ENCODE peak calls at places on chromosomes 13 and 19, in seven cellular contexts. R is SK-N-SH, J is PC-3, Y is upper lobe of right lung, O is tibial artery, A is A549, C is breast epithelium. I is an unnamed sample. For H3K4me1, the result is how much of the 10 kb centered on the place peaks cover.

GRCh38 chr13:76462003-76462402 is 424.2 kb downstream of the KCTD12 start:
- DNase-seq in O (no peak), C (no peak), A (no peak), J (no peak), Y (no peak), R (no peak), I (no peak)

GRCh38 chr13:113672002-113672651 is 5.1 kb downstream of the GRK1 start:
- DNase-seq in O (no peak), A (no peak), R (no peak), C (no peak), Y (no peak), J (no peak), I (no peak)

GRCh38 chr13:90485441-90485840 is 862.0 kb upstream of the MIR17HG start:
- DNase-seq in J (peak), R (no peak), O (no peak), C (no peak), Y (no peak), A (no peak), I (no peak)

GRCh38 chr19:41695745-41696144 is 7.7 kb upstream of the CEACAM7 start:
- DNase-seq in O (no peak), R (no peak), A (no peak), Y (peak), J (no peak), C (no peak), I (no peak)

GRCh38 chr19:46133101-46133627 is 8.7 kb upstream of the IGFL3 start:
- DNase-seq in C (peak), A (no peak), R (no peak), O (no peak), Y (no peak), J (peak), I (peak)

GRCh38 chr13:104256701-104257100 is 1190.5 kb upstream of the SLC10A2 start:
- DNase-seq in O (no peak), C (no peak), A (no peak), Y (no peak), J (no peak), R (no peak), I (no peak)

GRCh38 chr19:41928754-41929535 is 696 bp upstream of the ERFL start:
- DNase-seq in O (no peak), C (no peak), R (no peak), Y (no peak), J (no peak), A (no peak), I (no peak)

GRCh38 chr13:99617474-99618255 is 116.4 kb downstream of the TM9SF2 start:
- DNase-seq in A (peak), J (peak), O (peak), R (peak), C (no peak), Y (no peak), I (no peak)

GRCh38 chr19:4687396-4687795 is 17.3 kb upstream of the MYDGF start:
- DNase-seq in A (no peak), C (no peak), R (no peak), O (no peak), J (no peak), Y (no peak), I (no peak)

GRCh38 chr19:4543444-4543843 is 3.6 kb upstream of the LRG1 start:
- DNase-seq in R (no peak), C (no peak), A (no peak), Y (no peak), J (no peak), O (no peak), I (no peak)

GRCh38 chr13:60679131-60679530 is 282.1 kb downstream of the TDRD3 start:
- DNase-seq in J (no peak), Y (no peak), R (no peak), A (no peak), C (no peak), O (no peak), I (no peak)

GRCh38 chr19:11304936-11305335 is 9.0 kb downstream of the TSPAN16 start:
- DNase-seq in J (no peak), O (no peak), A (no peak), R (no peak), C (no peak), Y (no peak), I (no peak)

GRCh38 chr13:43757266-43757665 is 29.5 kb downstream of the ENOX1 start:
- DNase-seq in O (no peak), Y (no peak), J (no peak), A (no peak), C (no peak), R (no peak), I (no peak)

GRCh38 chr13:19726611-19727010 is 56.1 kb downstream of the PSPC1 start:
- DNase-seq in R (no peak), O (no peak), Y (no peak), J (no peak), C (no peak), A (no peak), I (no peak)

GRCh38 chr19:57068921-57069697 is 50.7 kb upstream of the USP29 start:
- DNase-seq in J (peak), Y (no peak), C (no peak), A (no peak), R (peak), O (no peak), I (no peak)

GRCh38 chr13:75356426-75356825 is 125.5 kb downstream of the TBC1D4 start:
- DNase-seq in J (no peak), Y (no peak), O (no peak), C (no peak), R (no peak), A (no peak), I (no peak)

GRCh38 chr19:52785506-52785905 is 1.1 kb downstream of the ZNF600 start:
- DNase-seq in J (no peak), A (no peak), Y (peak), R (no peak), C (no peak), O (no peak), I (no peak)

GRCh38 chr13:40652588-40652940 is 13.9 kb downstream of the FOXO1 start:
- DNase-seq in R (no peak), J (no peak), C (no peak), Y (no peak), A (no peak), O (no peak), I (no peak)

GRCh38 chr13:97241761-97242160 is 19.6 kb downstream of the MBNL2 start:
- DNase-seq in C (no peak), O (no peak), Y (no peak), A (no peak), R (no peak), J (no peak), I (no peak)

GRCh38 chr19:11137542-11138384 is 17.8 kb downstream of the SPC24 start:
- DNase-seq in C (peak), J (peak), Y (peak), A (peak), R (peak), O (peak), I (no peak)

GRCh38 chr19:18424890-18425514 is 5.8 kb downstream of the SSBP4 start:
- DNase-seq in J (no peak), Y (no peak), A (no peak), R (no peak), C (no peak), O (no peak), I (no peak)
- H3K4me1 ChIP-seq in J (under half), Y (under half), A (under half), R (under half), C (under half), O (under half), I (under half)

GRCh38 chr19:7596191-7596937 is 701 bp downstream of the CAMSAP3 start:
- DNase-seq in O (no peak), A (no peak), R (peak), C (no peak), J (peak), Y (no peak), I (no peak)

GRCh38 chr19:7600721-7601120 is 5.1 kb downstream of the CAMSAP3 start:
- DNase-seq in Y (no peak), J (no peak), O (no peak), R (no peak), A (no peak), C (no peak), I (no peak)

GRCh38 chr19:7598180-7598579 is 2.5 kb downstream of the CAMSAP3 start:
- DNase-seq in R (no peak), A (no peak), Y (no peak), C (no peak), J (no peak), O (no peak), I (no peak)

GRCh38 chr19:7597689-7598088 is 2.0 kb downstream of the CAMSAP3 start:
- DNase-seq in J (peak), R (no peak), C (no peak), A (peak), Y (no peak), O (no peak), I (no peak)

GRCh38 chr19:7595466-7596133 is at the start of gene CAMSAP3:
- DNase-seq in J (peak), A (peak), R (peak), C (no peak), O (no peak), Y (peak), I (peak)
- H3K4me3 ChIP-seq in J (peak), A (peak), R (peak), C (no peak), O (peak), Y (peak), I (peak)

DNA sequence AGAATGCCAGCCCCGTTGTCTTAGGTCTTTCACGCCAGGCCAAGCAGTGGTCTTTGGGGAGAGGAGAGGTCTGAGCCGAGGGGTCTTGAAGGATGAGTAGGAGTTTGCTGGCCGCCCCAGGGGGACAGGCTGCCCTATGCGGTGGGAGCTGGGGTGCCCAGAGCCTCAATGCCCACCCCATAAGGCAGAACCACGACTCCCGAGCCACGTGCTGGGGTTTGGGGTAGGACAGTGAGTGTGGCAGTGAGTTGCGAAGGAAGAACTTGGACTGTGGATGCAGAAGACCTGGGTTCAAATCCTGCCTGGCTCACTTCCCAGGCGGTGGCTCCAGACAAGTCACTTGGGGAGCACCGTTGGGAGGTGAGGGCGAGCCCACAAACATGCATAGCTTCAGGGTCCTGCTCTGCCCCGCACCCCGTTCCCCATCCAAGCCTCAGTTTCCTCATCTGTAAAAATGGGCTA is 5.5 kb downstream of the RAB11B start:
- DNase-seq in C (no peak), A (no peak), R (no peak), J (no peak), O (no peak), Y (no peak), I (no peak)
- H3K4me1 ChIP-seq in C (under half), A (half or more), R (under half), J (under half), O (half or more), Y (half or more), I (under half)

GRCh38 chr13:79547821-79548220 is 66.9 kb downstream of the NDFIP2 start:
- DNase-seq in J (no peak), O (no peak), A (no peak), Y (no peak), R (no peak), C (no peak), I (no peak)
- H3K4me3 ChIP-seq in J (no peak), O (no peak), A (no peak), Y (no peak), R (no peak), C (no peak), I (no peak)

GRCh38 chr19:7916908-7917291 is 2.3 kb downstream of the TGFBR3L start:
- DNase-seq in J (no peak), R (no peak), O (no peak), C (no peak), A (no peak), Y (no peak), I (no peak)

GRCh38 chr19:7920520-7921301 is 573 bp downstream of the SNAPC2 start:
- DNase-seq in Y (peak), A (peak), R (peak), C (peak), O (peak), J (peak), I (no peak)

GRCh38 chr19:7919681-7920519 is at the start of gene SNAPC2:
- DNase-seq in Y (peak), A (peak), R (peak), O (peak), C (peak), J (peak), I (no peak)

GRCh38 chr19:7917292-7918061 is 2.7 kb upstream of the SNAPC2 start:
- DNase-seq in Y (peak), C (no peak), J (peak), O (peak), R (peak), A (peak), I (no peak)

DNA sequence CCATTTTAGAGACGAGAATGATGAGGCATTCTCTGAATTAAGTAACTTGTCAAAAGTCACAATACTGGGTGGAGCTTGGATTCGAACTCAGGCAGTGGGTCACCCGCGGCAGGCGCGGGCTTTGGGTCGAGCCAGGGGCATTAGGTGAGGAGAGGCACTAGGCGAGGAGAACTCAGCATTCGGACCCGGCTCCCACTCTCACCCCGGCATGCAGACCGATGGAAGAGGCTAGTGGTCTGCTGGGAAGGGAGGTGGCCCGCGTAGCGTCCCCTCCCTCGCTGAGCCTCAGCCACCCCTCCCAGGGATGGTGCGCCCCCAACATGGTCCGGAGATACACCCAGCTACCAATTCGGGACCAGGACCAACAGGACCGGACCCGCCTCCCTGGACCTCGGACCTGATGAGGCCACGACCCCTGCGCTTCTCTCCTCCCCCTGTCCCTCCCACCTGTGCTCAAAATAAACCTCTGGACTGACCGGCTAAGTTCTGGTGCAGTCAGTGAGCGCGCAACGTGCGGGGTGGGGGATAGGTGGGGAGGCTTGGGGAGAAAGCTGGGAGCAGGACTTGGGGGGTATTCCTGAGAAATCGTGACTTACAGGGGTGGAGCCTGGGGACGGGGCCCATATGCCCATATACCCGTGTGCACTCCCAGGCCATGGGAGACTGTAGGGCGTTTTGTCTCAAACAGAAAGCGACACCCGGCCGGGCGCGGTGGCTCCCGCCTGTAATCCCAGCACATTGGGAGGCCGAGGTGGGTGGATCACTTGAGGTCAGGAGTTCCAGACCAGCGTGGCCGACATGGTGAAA is 1.3 kb upstream of the SNAPC2 start:
- DNase-seq in C (no peak), Y (no peak), R (no peak), J (no peak), A (no peak), O (no peak), I (no peak)
- H3K4me1 ChIP-seq in C (under half), Y (under half), R (under half), J (under half), A (under half), O (half or more), I (under half)